ENCODE peak calls at places on chromosome 16, in six cellular contexts. One of them, this sample, is unnamed.

GRCh38 chr16:89744813-89745212 is 23.5 kb downstream of the ZNF276 start:
- DNase-seq in nucleus accumbens: no peak
- DNase-seq in mucosa of descending colon: no peak
- DNase-seq in testis: peak; percentile 95
- DNase-seq in fibroblast of lung: no peak
- DNase-seq in activated T-helper 9 cell treated with anti-CD3 and anti-CD28 coated beads, Interleukin-2, amount 50 U/mL, for 16 hours: no peak
- DNase-seq in this sample: no peak

GRCh38 chr16:47446431-47446830 is 14.4 kb downstream of the ITFG1 start:
- DNase-seq in nucleus accumbens: no peak
- DNase-seq in mucosa of descending colon: no peak
- DNase-seq in testis: no peak
- DNase-seq in fibroblast of lung: no peak
- DNase-seq in activated T-helper 9 cell treated with anti-CD3 and anti-CD28 coated beads, Interleukin-2, amount 50 U/mL, for 16 hours: no peak
- DNase-seq in this sample: no peak

GRCh38 chr16:585351-585750 is 4.5 kb upstream of the RAB40C start:
- DNase-seq in nucleus accumbens: no peak
- DNase-seq in mucosa of descending colon: no peak
- DNase-seq in testis: no peak
- DNase-seq in fibroblast of lung: no peak
- DNase-seq in activated T-helper 9 cell treated with anti-CD3 and anti-CD28 coated beads, Interleukin-2, amount 50 U/mL, for 16 hours: no peak
- DNase-seq in this sample: no peak

GRCh38 chr16:66223176-66223780 is 143.2 kb upstream of the CDH5 start:
- DNase-seq in nucleus accumbens: no peak
- DNase-seq in mucosa of descending colon: no peak
- DNase-seq in testis: no peak
- DNase-seq in fibroblast of lung: peak; percentile 39
- DNase-seq in activated T-helper 9 cell treated with anti-CD3 and anti-CD28 coated beads, Interleukin-2, amount 50 U/mL, for 16 hours: no peak
- DNase-seq in this sample: no peak

GRCh38 chr16:16083421-16084156 is 134.2 kb downstream of the ABCC1 start:
- DNase-seq in nucleus accumbens: no peak
- DNase-seq in mucosa of descending colon: no peak
- DNase-seq in testis: no peak
- DNase-seq in fibroblast of lung: peak; percentile 55
- DNase-seq in activated T-helper 9 cell treated with anti-CD3 and anti-CD28 coated beads, Interleukin-2, amount 50 U/mL, for 16 hours: no peak
- DNase-seq in this sample: no peak

GRCh38 chr16:22030087-22030812 is 22.3 kb downstream of the MOSMO start:
- DNase-seq in nucleus accumbens: no peak
- DNase-seq in mucosa of descending colon: no peak
- DNase-seq in testis: no peak
- DNase-seq in fibroblast of lung: no peak
- DNase-seq in activated T-helper 9 cell treated with anti-CD3 and anti-CD28 coated beads, Interleukin-2, amount 50 U/mL, for 16 hours: no peak
- DNase-seq in this sample: no peak

GRCh38 chr16:30721167-30721566 is 22.2 kb downstream of the SRCAP start:
- DNase-seq in nucleus accumbens: no peak
- DNase-seq in mucosa of descending colon: no peak
- DNase-seq in testis: no peak
- DNase-seq in fibroblast of lung: no peak
- DNase-seq in activated T-helper 9 cell treated with anti-CD3 and anti-CD28 coated beads, Interleukin-2, amount 50 U/mL, for 16 hours: no peak
- DNase-seq in this sample: no peak

GRCh38 chr16:87924937-87925670 is 11.2 kb downstream of the CA5A start:
- DNase-seq in nucleus accumbens: no peak
- DNase-seq in mucosa of descending colon: no peak
- DNase-seq in testis: no peak
- DNase-seq in fibroblast of lung: no peak
- DNase-seq in activated T-helper 9 cell treated with anti-CD3 and anti-CD28 coated beads, Interleukin-2, amount 50 U/mL, for 16 hours: no peak
- DNase-seq in this sample: no peak

GRCh38 chr16:57577691-57578224 is 35.3 kb downstream of the ADGRG5 start:
- DNase-seq in nucleus accumbens: no peak
- DNase-seq in mucosa of descending colon: no peak
- DNase-seq in testis: no peak
- DNase-seq in fibroblast of lung: no peak
- DNase-seq in activated T-helper 9 cell treated with anti-CD3 and anti-CD28 coated beads, Interleukin-2, amount 50 U/mL, for 16 hours: no peak
- DNase-seq in this sample: no peak

This sample was measured in substantia nigra.